ENCODE peak calls at places on chromosome 10, in four cellular contexts. N is K562, F is HepG2, W is GM12878. I is an unnamed sample.

GRCh38 chr10:83606275-83606674 is 533.0 kb upstream of the GHITM start:
- DNase-seq in F (no peak), N (no peak), W (no peak), I (no peak)

GRCh38 chr10:63665765-63666164 is 144.6 kb downstream of the REEP3 start:
- DNase-seq in W (no peak), N (no peak), F (no peak), I (no peak)

GRCh38 chr10:103111031-103111917 is 81.8 kb downstream of the NT5C2 start:
- DNase-seq in N (no peak), F (peak; percentile 15), W (peak; percentile 81), I (peak; percentile 43)

GRCh38 chr10:103120546-103120945 is 72.5 kb downstream of the NT5C2 start:
- DNase-seq in N (no peak), F (no peak), W (no peak), I (no peak)

GRCh38 chr10:127740596-127740995 is 3.6 kb downstream of the FOXI2 start:
- DNase-seq in N (no peak), F (no peak), W (no peak), I (no peak)

GRCh38 chr10:65742851-65743250 is 1183.0 kb upstream of the LRRTM3 start:
- DNase-seq in W (no peak), N (no peak), F (no peak), I (no peak)

GRCh38 chr10:31745612-31746376 is 182.8 kb downstream of the ARHGAP12 start:
- DNase-seq in F (peak; percentile 10), W (no peak), N (no peak), I (no peak)

GRCh38 chr10:52447931-52448353 is 133.9 kb downstream of the DKK1 start:
- DNase-seq in N (no peak), W (no peak), F (no peak), I (no peak)

GRCh38 chr10:46223064-46223480 is 63.7 kb upstream of the ANTXRL start:
- DNase-seq in F (no peak), W (no peak), N (no peak), I (no peak)

GRCh38 chr10:82288461-82288881 is 413.5 kb downstream of the NRG3 start:
- DNase-seq in N (no peak), W (no peak), F (no peak), I (no peak)

GRCh38 chr10:132107211-132107946 is 41.6 kb downstream of the JAKMIP3 start:
- DNase-seq in F (no peak), N (no peak), W (no peak), I (no peak)

GRCh38 chr10:124802313-124802675 is 675 bp downstream of the ABRAXAS2 start:
- DNase-seq in F (no peak), W (no peak), N (peak; percentile 8), I (no peak)

GRCh38 chr10:132861116-132861691 is 75.3 kb upstream of the NKX6-2 start:
- DNase-seq in W (no peak), N (no peak), F (no peak), I (no peak)

GRCh38 chr10:132308588-132309451 is 1.1 kb upstream of the STK32C start:
- DNase-seq in F (no peak), N (no peak), W (no peak), I (no peak)

GRCh38 chr10:86953747-86954680 is 3.4 kb downstream of the MMRN2 start:
- DNase-seq in F (no peak), W (no peak), N (peak; percentile 82), I (peak; percentile 46)

GRCh38 chr10:48475943-48476278 is 129.0 kb downstream of the ARHGAP22 start:
- DNase-seq in N (no peak), W (no peak), F (no peak), I (no peak)

GRCh38 chr10:73623056-73623455 is 18.2 kb downstream of the MYOZ1 start:
- DNase-seq in F (no peak), W (no peak), N (no peak), I (no peak)

GRCh38 chr10:69866688-69867461 is 65.2 kb downstream of the COL13A1 start:
- DNase-seq in F (no peak), N (no peak), W (no peak), I (no peak)

GRCh38 chr10:102419561-102420442 is 834 bp upstream of the FBXL15 start:
- DNase-seq in W (no peak), F (peak; percentile 35), N (peak; percentile 87), I (peak; percentile 91)

GRCh38 chr10:79241990-79242619 is 105.2 kb upstream of the PPIF start:
- DNase-seq in W (no peak), F (no peak), N (no peak), I (peak; percentile 54)

GRCh38 chr10:34918896-34919295 is 103.8 kb upstream of the PARD3 start:
- DNase-seq in F (no peak), W (no peak), N (no peak), I (no peak)

GRCh38 chr10:34813626-34814227 is 1.4 kb downstream of the PARD3 start:
- DNase-seq in N (no peak), F (peak; percentile 42), W (no peak), I (peak; percentile 24)

GRCh38 chr10:13102002-13102794 is 2.2 kb downstream of the OPTN start:
- DNase-seq in W (no peak), F (peak; percentile 51), N (no peak), I (no peak)

GRCh38 chr10:18658301-18658991 is 785 bp upstream of the ARL5B start:
- DNase-seq in F (peak; percentile 57), N (no peak), W (peak; percentile 43), I (no peak)

GRCh38 chr10:11757452-11757819 is 15.3 kb downstream of the ECHDC3 start:
- DNase-seq in W (no peak), F (peak; percentile 93), N (peak; percentile 66), I (peak; percentile 30)

GRCh38 chr10:102449321-102450123 is 1.8 kb downstream of the C10orf95 start:
- DNase-seq in W (peak; percentile 55), F (peak; percentile 76), N (peak; percentile 60), I (peak; percentile 63)

GRCh38 chr10:5042922-5043321 is 39.3 kb upstream of the AKR1C2 start:
- DNase-seq in F (no peak), W (no peak), N (no peak), I (no peak)

GRCh38 chr10:128062331-128062730 is 63.9 kb downstream of the MKI67 start:
- DNase-seq in W (no peak), F (no peak), N (no peak), I (no peak)

GRCh38 chr10:100346351-100346764 is 675 bp upstream of the SCD start:
- DNase-seq in W (peak; percentile 32), F (peak; percentile 59), N (peak; percentile 83), I (peak; percentile 76)

GRCh38 chr10:29895436-29895835 is 163.9 kb downstream of the JCAD start:
- DNase-seq in N (no peak), F (no peak), W (no peak), I (no peak)

GRCh38 chr10:74909665-74910064 is 83.3 kb downstream of the KAT6B start:
- DNase-seq in F (no peak), N (no peak), W (no peak), I (no peak)
- TF ChIP-seq TARDBP in F (no peak), N (no peak), W (no peak), I (no peak)

GRCh38 chr10:118734477-118734876 is 20.3 kb downstream of the CACUL1 start:
- DNase-seq in F (no peak), N (no peak), W (no peak), I (no peak)

GRCh38 chr10:118729641-118730258 is 25.0 kb downstream of the CACUL1 start:
- DNase-seq in W (peak; percentile 45), F (no peak), N (no peak), I (no peak)

GRCh38 chr10:118729200-118729599 is 25.6 kb downstream of the CACUL1 start:
- DNase-seq in N (no peak), W (no peak), F (no peak), I (no peak)

GRCh38 chr10:118732253-118733194 is 22.2 kb downstream of the CACUL1 start:
- DNase-seq in F (no peak), N (no peak), W (no peak), I (no peak)

DNA sequence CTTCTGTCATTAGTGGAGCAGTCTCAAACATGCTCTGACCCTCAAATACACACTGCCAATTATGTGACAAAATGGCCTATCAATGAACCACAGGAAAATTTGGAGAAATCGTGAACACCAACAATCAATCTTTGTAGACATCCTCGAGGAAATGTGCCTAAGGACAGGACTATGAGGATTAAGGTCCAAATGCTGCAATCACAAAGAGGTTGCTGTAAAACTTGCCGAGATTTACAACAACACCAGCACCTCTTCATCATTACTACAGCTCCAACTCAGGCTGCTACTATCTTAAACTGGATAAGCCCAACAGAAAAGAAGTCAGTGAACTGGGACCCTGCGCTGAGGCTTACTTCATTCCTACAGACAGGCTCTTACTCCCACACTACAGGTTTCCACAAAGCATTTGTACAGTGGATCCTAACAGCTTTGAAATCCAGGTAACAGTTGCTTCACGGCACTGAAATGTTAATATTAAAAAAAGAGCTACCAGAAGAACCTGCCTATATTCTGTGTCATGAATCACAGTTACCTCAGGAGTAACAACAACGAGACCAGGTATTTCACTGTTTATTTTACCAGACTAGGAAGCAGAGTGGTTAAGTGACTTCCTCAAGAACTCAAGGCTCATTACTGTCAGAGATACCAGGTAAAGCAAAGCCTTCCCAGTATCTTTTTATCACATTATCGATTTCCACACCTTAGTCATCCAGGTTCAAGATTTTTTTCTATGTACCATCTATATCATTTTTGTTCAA is 23.9 kb downstream of the CACUL1 start:
- DNase-seq in W (no peak), N (no peak), F (no peak), I (no peak)
- TF ChIP-seq SP1 in W (no peak), N (no peak), F (no peak), I (no peak)

DNA sequence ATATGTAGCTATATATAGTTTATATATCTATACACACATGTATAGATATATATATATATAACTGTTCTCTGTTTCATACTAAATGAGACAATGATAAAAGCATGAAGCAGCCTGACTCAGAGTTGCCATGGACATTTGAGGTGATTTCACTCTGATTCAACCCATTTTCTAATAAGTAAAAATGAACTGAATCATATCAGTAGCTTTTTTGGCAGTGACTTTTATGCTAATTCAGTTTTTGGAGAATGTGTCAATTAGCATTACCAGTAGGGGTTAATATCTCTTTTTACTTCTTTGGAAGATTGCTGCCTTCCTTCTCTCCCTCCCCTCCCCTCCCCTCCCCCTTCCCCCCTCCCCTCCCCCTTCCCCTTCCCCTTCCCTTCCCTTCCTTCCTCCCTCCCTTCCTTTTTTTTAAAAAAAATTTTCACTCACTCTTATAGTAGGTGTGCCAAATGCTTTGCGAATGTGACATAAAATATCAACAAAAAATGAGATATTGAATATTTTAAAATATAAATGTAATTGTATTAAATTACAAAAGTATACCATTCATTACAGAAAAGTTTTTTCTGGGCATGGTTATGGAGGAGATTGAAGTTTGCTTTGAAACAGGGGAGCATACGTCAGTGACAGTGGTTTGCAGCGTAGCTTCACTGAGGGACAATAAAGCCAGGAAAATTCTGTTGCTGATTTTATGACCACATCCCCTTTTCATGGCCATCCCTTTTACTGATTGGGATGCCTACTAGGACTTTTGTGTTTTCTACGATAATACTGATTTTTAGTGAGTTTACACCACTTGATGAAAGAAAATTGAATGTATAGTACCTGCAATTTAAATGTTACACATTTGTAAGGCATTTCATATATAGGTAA is 64.0 kb upstream of the KLF6 start:
- DNase-seq in W (no peak), N (no peak), F (no peak), I (no peak)
- TF ChIP-seq TARDBP in W (no peak), N (no peak), F (no peak), I (no peak)

DNA sequence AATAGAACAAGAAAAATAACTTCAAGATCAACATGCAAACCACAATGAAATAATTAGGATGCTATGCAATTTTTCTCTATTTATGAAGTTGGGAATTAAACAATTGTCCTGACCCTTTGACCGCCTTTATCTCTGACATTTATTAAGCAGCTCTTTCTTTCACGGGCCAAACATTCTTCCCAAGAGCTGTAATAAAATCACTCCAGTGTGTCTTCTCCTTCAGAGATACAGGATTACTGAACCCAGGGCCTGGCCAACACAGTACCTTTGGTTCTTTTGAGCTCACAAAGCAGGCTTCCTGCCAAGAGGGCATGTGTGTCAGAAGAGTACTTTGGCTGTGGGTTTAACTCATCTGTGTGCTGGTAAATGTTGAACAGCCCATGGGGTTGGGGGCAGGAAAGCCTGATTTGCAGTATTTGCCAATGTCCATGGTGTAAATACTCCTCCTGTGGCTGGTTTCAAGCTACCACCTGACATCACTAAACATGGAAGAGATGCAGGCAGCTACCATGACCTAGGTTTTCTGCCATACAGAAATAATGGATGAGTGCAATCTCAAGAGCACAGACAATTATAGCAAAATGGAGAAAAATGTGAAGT is 121.7 kb downstream of the FANK1 start:
- DNase-seq in F (no peak), N (no peak), W (no peak), I (no peak)
- TF ChIP-seq SP1 in F (no peak), N (no peak), W (no peak), I (no peak)